ENCODE peak calls at places on chromosomes 1 and 21, in six cellular contexts. J, Z, Y, B, R and D are unnamed samples.

GRCh38 chr1:62435231-62436038 is 1.4 kb upstream of the USP1 start:
- DNase-seq in J (no peak), Z (no peak), B (peak; percentile 80), R (peak; percentile 25), Y (no peak), D (no peak)

GRCh38 chr1:93324486-93325464 is 20.9 kb upstream of the DR1 start:
- DNase-seq in Z (no peak), J (peak; percentile 94), Y (peak; percentile 71), R (no peak), B (peak; percentile 85), D (no peak)

GRCh38 chr1:234355782-234356510 is 17.3 kb upstream of the COA6 start:
- DNase-seq in J (no peak), Z (no peak), B (no peak), R (no peak), Y (no peak), D (no peak)

GRCh38 chr1:66867501-66867900 is 57.2 kb downstream of the DNAI4 start:
- DNase-seq in R (no peak), Y (no peak), B (no peak), Z (no peak), J (no peak), D (no peak)

GRCh38 chr1:63732666-63733065 is 41.2 kb upstream of the ROR1 start:
- DNase-seq in Z (no peak), B (peak; percentile 67), R (no peak), Y (peak; percentile 38), J (no peak), D (no peak)

GRCh38 chr1:89607888-89608626 is 24.9 kb upstream of the LRRC8C start:
- DNase-seq in R (peak; percentile 30), Z (no peak), J (no peak), B (peak; percentile 83), Y (peak; percentile 67), D (no peak)

GRCh38 chr1:151984313-151984956 is 9.2 kb downstream of the S100A10 start:
- DNase-seq in B (no peak), Z (peak; percentile 25), Y (no peak), R (no peak), J (no peak), D (no peak)

GRCh38 chr1:8367571-8368184 is 49.8 kb downstream of the SLC45A1 start:
- DNase-seq in R (no peak), J (no peak), B (no peak), Y (no peak), Z (no peak), D (no peak)

GRCh38 chr1:227428803-227429202 is 110.5 kb upstream of the CDC42BPA start:
- DNase-seq in Y (peak; percentile 70), R (no peak), J (peak; percentile 86), Z (no peak), B (no peak), D (peak; percentile 72)

GRCh38 chr1:110633646-110634030 is 27.5 kb upstream of the KCNA2 start:
- DNase-seq in Z (no peak), R (no peak), B (no peak), Y (no peak), J (no peak), D (no peak)

GRCh38 chr1:153617677-153618076 is 1.6 kb upstream of the S100A14 start:
- DNase-seq in B (peak; percentile 81), Z (no peak), R (peak; percentile 73), J (peak; percentile 96), Y (peak; percentile 74), D (peak; percentile 93)

GRCh38 chr1:6235302-6235680 is 473 bp downstream of the ICMT start:
- DNase-seq in B (peak; percentile 21), R (peak; percentile 51), Y (no peak), J (no peak), Z (no peak), D (no peak)

DNA sequence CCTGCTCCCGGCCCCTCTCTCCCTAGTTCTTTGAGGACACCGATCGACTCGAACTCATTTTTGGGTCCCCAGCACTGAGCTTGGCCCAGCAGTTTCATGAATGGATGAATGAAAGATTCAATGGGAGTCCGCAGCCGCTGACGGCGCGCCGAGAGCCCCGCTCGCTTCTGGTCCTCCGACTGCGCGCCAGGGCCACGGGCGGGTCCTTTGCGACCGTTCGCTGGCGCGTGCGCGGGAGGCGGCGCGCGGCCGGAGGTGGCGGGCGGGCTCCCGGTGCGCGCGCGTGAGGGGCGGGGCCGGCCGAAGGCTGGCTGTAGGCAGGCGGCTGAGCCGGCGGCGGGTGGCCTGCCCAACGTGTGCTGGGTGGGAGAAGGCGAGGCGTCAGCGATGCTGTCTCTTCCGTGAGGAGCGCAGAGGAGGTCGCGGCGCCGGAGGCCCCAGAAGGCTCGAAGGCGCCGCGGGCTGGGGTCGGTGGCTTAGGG is at the start of gene MAST2:
- DNase-seq in R (peak; percentile 96), J (peak; percentile 90), Y (peak; percentile 85), Z (no peak), B (peak; percentile 97), D (peak; percentile 96)
- H3K9ac ChIP-seq in R (peak within 1 kb of the TSS; percentile 95), J (peak within 1 kb of the TSS; percentile 45), Y (peak within 1 kb of the TSS; percentile 64), Z (peak within 1 kb of the TSS; percentile 62), B (peak within 1 kb of the TSS; percentile 92), D (peak within 1 kb of the TSS; percentile 58)

GRCh38 chr1:210697185-210697584 is 368.5 kb downstream of the HHAT start:
- DNase-seq in Z (no peak), Y (no peak), B (no peak), R (no peak), J (no peak), D (no peak)
- H3K4me3 ChIP-seq in Z (peak overlapping the region; percentile 38), Y (no peak overlapping the region), B (no peak overlapping the region), R (no peak overlapping the region), J (no peak overlapping the region), D (no peak overlapping the region)

DNA sequence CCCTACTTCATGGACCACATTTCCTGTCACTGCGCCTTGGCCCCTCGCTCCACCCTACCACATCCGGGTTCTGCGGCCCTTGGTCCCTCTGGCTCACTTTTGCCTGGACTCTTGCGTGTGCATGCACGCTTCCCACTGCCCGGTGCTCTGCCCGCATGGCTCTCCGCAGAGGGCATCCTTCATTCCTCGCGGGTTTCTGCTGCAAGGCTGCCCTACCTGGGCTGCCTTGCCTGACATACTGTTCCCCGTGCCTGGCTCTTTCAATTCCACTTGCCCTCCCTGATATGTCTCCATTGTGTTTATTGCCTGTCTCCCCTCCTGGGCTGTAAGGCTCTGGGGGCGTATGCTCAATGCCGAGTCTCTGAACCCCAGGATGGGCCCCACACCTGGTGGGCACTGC is 26.4 kb downstream of the MX2 start:
- DNase-seq in J (no peak), Y (no peak), Z (no peak), B (no peak), R (no peak), D (no peak)
- H3K27ac ChIP-seq in J (no peak overlapping the region), Y (no peak overlapping the region), Z (no peak overlapping the region), B (no peak overlapping the region), R (no peak overlapping the region), D (no peak overlapping the region)

DNA sequence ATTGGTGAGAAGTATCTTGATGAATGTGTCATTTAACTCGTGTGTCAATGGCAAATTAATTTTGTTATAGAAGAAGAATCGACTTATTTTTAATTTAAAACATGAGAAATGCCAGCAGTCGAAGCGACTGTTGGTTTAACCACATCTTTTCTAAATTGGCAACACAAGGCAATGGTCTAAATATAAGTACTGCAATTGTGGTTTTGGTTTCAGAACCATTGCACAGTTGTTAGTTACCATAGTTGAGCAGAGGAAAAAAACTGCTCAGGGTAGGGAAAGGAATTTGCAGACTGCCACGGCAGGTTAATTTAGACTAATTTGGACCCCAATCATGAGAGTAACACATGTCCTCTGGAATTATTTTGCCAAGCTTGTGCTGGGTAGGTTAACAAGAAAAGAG is 185.6 kb upstream of the RUNX1 start:
- DNase-seq in R (no peak), B (no peak), Z (peak; percentile 33), Y (no peak), J (no peak), D (no peak)
- H3K9ac ChIP-seq in R (no peak overlapping the region), B (no peak overlapping the region), Z (no peak overlapping the region), Y (no peak overlapping the region), J (no peak overlapping the region), D (no peak overlapping the region)

DNA sequence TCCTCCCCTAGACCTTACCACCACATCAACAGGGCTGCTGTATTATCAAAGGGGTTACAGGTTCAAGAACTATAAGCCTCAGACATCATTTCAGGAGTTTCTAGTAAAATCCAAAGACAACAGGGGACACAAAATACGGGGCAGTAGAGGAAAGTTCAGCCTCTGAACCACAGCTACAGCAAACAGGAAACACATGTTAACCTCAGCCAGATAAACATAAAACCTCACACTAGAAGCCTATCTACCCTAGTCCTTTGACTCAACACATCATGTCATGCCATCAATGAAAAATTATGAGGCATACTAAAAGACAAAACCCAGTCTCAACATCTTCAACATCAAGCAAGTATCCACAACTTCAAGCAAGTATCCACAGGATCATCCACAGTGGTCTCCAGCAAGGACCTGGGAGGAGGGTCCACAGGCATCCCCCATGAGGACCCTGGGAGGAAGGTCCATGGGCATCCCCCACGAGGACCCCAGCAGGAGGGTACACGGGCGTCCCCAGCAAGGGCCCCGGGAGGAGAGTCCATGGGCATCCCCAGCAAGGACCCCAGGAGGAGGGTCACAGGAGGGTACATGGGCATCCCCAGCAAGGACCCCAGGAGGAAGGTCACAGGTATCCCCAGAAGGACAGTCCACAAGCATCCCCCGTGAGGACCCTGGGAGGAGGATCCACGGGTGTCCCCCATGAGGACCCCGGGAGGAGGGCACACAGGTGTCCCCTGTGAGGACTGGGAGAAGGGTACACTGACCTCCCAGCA is 440.0 kb downstream of the MATN1 start:
- DNase-seq in J (no peak), R (no peak), Z (no peak), B (no peak), Y (no peak), D (peak; percentile 41)
- H3K4me3 ChIP-seq in J (no peak overlapping the region), R (no peak overlapping the region), Z (no peak overlapping the region), B (no peak overlapping the region), Y (no peak overlapping the region), D (no peak overlapping the region)

DNA sequence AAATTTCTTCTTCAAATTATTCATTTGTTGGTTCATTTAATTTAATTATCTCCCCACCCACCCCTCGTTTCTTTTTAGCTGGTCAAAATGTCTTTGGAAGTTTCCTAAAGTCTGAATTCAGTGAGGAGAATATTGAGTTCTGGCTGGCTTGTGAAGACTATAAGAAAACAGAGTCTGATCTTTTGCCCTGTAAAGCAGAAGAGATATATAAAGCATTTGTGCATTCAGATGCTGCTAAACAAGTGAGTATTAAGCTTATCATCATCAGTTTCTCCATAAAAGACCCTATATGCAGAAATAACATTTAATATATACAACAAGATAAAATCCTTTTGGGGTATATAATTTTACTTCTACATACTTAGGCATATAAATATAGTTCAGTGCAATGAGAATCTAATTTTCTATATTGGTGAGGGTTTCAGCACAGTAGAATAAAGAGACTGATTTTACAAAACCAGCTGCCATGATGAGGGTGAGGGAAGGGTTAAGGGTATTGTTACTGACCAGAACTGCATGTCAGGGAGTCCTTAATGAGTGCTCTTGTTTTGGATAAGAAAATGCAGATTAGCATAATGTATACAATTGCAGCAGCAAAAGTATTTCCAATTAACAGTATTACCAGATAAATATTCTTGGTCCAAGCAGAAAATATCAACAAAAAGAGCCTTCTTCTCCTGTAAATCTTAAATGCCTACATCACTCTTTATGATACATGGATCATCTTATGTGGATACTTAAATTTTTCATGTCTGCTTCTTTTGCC is 2.8 kb downstream of the RGS1 start:
- DNase-seq in R (no peak), B (no peak), Y (no peak), J (no peak), Z (no peak), D (no peak)
- H3K27ac ChIP-seq in R (no peak overlapping the region), B (no peak overlapping the region), Y (no peak overlapping the region), J (no peak overlapping the region), Z (peak overlapping the region; percentile 21), D (no peak overlapping the region)

DNA sequence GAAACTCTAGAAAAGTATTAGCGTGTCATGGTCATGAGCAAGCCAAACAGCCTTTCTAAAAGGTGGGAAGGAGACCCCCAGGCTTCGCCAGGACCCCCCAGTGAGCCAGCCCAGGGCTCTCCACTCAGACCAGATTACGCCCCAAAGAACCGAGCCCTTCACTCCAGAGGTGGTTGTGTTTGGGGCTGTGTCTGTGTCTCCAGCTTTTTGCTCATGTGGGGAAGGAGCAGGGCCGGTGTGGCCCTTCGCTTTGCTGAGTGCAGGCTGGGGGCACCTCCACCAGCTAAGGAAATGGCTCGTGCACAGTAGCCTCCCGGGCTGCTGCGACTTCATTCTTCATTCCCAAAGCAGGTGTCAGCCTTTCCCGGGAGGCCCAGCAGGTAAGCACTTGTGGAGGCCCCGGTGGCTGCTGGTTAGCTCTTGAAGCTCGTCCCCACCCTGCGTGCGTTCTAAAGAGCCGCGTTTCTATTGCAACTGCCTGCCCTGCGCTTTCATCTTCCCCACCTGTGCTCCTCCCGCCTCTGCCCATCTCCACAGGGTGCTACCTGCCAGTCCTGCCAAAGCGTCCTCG is 531 bp downstream of the TSPEAR start:
- DNase-seq in B (no peak), R (no peak), Z (no peak), J (no peak), Y (no peak), D (no peak)
- H3K9ac ChIP-seq in B (no peak overlapping the region), R (no peak overlapping the region), Z (no peak overlapping the region), J (no peak overlapping the region), Y (no peak overlapping the region), D (no peak overlapping the region)